ENCODE peak calls at places on chromosomes 7 and 10, in four cellular contexts. One of them, this sample, is unnamed.

GRCh38 chr7:121337398-121337797 is 8.6 kb downstream of the WNT16 start:
- DNase-seq in AG04450: no peak
- DNase-seq in fibroblast of the aortic adventitia: peak
- DNase-seq in IMR-90: no peak
- DNase-seq in this sample: no peak

GRCh38 chr10:97520978-97521761 is 22.4 kb downstream of the UBTD1 start:
- DNase-seq in AG04450: no peak
- DNase-seq in fibroblast of the aortic adventitia: no peak
- DNase-seq in IMR-90: no peak
- DNase-seq in this sample: no peak

GRCh38 chr10:93599335-93599734 is 1.7 kb downstream of the RBP4 start:
- DNase-seq in AG04450: no peak
- DNase-seq in fibroblast of the aortic adventitia: no peak
- DNase-seq in IMR-90: no peak
- DNase-seq in this sample: no peak

GRCh38 chr10:30755474-30755873 is 125.9 kb upstream of the LYZL2 start:
- DNase-seq in AG04450: peak
- DNase-seq in fibroblast of the aortic adventitia: peak
- DNase-seq in IMR-90: peak
- DNase-seq in this sample: no peak

GRCh38 chr7:134406431-134406830 is 52.5 kb downstream of the AKR1B1 start:
- DNase-seq in AG04450: no peak
- DNase-seq in fibroblast of the aortic adventitia: no peak
- DNase-seq in IMR-90: no peak
- DNase-seq in this sample: no peak

GRCh38 chr10:70664702-70665195 is 7.6 kb upstream of the ADAMTS14 start:
- DNase-seq in AG04450: peak
- DNase-seq in fibroblast of the aortic adventitia: peak
- DNase-seq in IMR-90: peak
- DNase-seq in this sample: peak

GRCh38 chr7:128235469-128235868 is 5.6 kb upstream of the LEP start:
- DNase-seq in AG04450: no peak
- DNase-seq in fibroblast of the aortic adventitia: no peak
- DNase-seq in IMR-90: no peak
- DNase-seq in this sample: no peak

GRCh38 chr7:137990251-137990901 is 11.5 kb downstream of the CREB3L2 start:
- DNase-seq in AG04450: peak
- DNase-seq in fibroblast of the aortic adventitia: peak
- DNase-seq in IMR-90: peak
- DNase-seq in this sample: peak

GRCh38 chr10:132482090-132482489 is 55.5 kb upstream of the INPP5A start:
- DNase-seq in AG04450: peak
- DNase-seq in fibroblast of the aortic adventitia: peak
- DNase-seq in IMR-90: peak
- DNase-seq in this sample: peak

GRCh38 chr10:110834622-110835219 is 37.0 kb upstream of the PDCD4 start:
- DNase-seq in AG04450: no peak
- DNase-seq in fibroblast of the aortic adventitia: peak
- DNase-seq in IMR-90: no peak
- DNase-seq in this sample: no peak

GRCh38 chr7:22654836-22655235 is 72.2 kb upstream of the IL6 start:
- DNase-seq in AG04450: no peak
- DNase-seq in fibroblast of the aortic adventitia: no peak
- DNase-seq in IMR-90: peak
- DNase-seq in this sample: no peak

GRCh38 chr10:43890124-43890523 is 241.4 kb upstream of the ZNF32 start:
- DNase-seq in AG04450: no peak
- DNase-seq in fibroblast of the aortic adventitia: peak
- DNase-seq in IMR-90: peak
- DNase-seq in this sample: peak

GRCh38 chr7:130150587-130150986 is 54.6 kb downstream of the TMEM209 start:
- DNase-seq in AG04450: no peak
- DNase-seq in fibroblast of the aortic adventitia: no peak
- DNase-seq in IMR-90: no peak
- DNase-seq in this sample: no peak

GRCh38 chr10:106571216-106571954 is 593.1 kb downstream of the SORCS1 start:
- DNase-seq in AG04450: no peak
- DNase-seq in fibroblast of the aortic adventitia: peak
- DNase-seq in IMR-90: peak
- DNase-seq in this sample: peak

GRCh38 chr7:157337316-157338149 is 729 bp downstream of the DNAJB6 start:
- DNase-seq in AG04450: no peak
- DNase-seq in fibroblast of the aortic adventitia: peak
- DNase-seq in IMR-90: peak
- DNase-seq in this sample: peak

GRCh38 chr10:1168763-1169162 is 112.6 kb downstream of the WDR37 start:
- DNase-seq in AG04450: no peak
- DNase-seq in fibroblast of the aortic adventitia: no peak
- DNase-seq in IMR-90: no peak
- DNase-seq in this sample: no peak

GRCh38 chr7:138756591-138757222 is 41.1 kb upstream of the TMEM213 start:
- DNase-seq in AG04450: no peak
- DNase-seq in fibroblast of the aortic adventitia: peak
- DNase-seq in IMR-90: no peak
- DNase-seq in this sample: no peak

GRCh38 chr7:81111781-81112540 is 193.1 kb upstream of the SEMA3C start:
- DNase-seq in AG04450: peak
- DNase-seq in fibroblast of the aortic adventitia: no peak
- DNase-seq in IMR-90: peak
- DNase-seq in this sample: no peak

GRCh38 chr7:2587713-2588112 is 28.9 kb downstream of the IQCE start:
- DNase-seq in AG04450: no peak
- DNase-seq in fibroblast of the aortic adventitia: no peak
- DNase-seq in IMR-90: no peak
- DNase-seq in this sample: no peak

GRCh38 chr7:2263176-2263575 is 21.1 kb downstream of the NUDT1 start:
- DNase-seq in AG04450: no peak
- DNase-seq in fibroblast of the aortic adventitia: no peak
- DNase-seq in IMR-90: no peak
- DNase-seq in this sample: no peak

GRCh38 chr7:16826061-16826460 is 21.3 kb upstream of the AGR2 start:
- DNase-seq in AG04450: no peak
- DNase-seq in fibroblast of the aortic adventitia: no peak
- DNase-seq in IMR-90: no peak
- DNase-seq in this sample: no peak

GRCh38 chr10:28945959-28946358 is 268.6 kb downstream of the BAMBI start:
- DNase-seq in AG04450: no peak
- DNase-seq in fibroblast of the aortic adventitia: no peak
- DNase-seq in IMR-90: no peak
- DNase-seq in this sample: no peak

GRCh38 chr10:86535057-86535882 is 13.7 kb upstream of the WAPL start:
- DNase-seq in AG04450: no peak
- DNase-seq in fibroblast of the aortic adventitia: no peak
- DNase-seq in IMR-90: no peak
- DNase-seq in this sample: no peak

GRCh38 chr10:51228714-51229100 is 154.4 kb downstream of the PRKG1 start:
- DNase-seq in AG04450: no peak
- DNase-seq in fibroblast of the aortic adventitia: no peak
- DNase-seq in IMR-90: no peak
- DNase-seq in this sample: no peak
- TF ChIP-seq CTCF in AG04450: no peak
- TF ChIP-seq CTCF in fibroblast of the aortic adventitia: no peak
- TF ChIP-seq CTCF in IMR-90: no peak
- TF ChIP-seq CTCF in this sample: no peak

GRCh38 chr7:35975851-35976454 is 175.1 kb downstream of the SEPTIN7 start:
- DNase-seq in AG04450: peak
- DNase-seq in fibroblast of the aortic adventitia: peak
- DNase-seq in IMR-90: peak
- DNase-seq in this sample: peak
- TF ChIP-seq CTCF in AG04450: peak
- TF ChIP-seq CTCF in fibroblast of the aortic adventitia: peak
- TF ChIP-seq CTCF in IMR-90: peak
- TF ChIP-seq CTCF in this sample: peak

DNA sequence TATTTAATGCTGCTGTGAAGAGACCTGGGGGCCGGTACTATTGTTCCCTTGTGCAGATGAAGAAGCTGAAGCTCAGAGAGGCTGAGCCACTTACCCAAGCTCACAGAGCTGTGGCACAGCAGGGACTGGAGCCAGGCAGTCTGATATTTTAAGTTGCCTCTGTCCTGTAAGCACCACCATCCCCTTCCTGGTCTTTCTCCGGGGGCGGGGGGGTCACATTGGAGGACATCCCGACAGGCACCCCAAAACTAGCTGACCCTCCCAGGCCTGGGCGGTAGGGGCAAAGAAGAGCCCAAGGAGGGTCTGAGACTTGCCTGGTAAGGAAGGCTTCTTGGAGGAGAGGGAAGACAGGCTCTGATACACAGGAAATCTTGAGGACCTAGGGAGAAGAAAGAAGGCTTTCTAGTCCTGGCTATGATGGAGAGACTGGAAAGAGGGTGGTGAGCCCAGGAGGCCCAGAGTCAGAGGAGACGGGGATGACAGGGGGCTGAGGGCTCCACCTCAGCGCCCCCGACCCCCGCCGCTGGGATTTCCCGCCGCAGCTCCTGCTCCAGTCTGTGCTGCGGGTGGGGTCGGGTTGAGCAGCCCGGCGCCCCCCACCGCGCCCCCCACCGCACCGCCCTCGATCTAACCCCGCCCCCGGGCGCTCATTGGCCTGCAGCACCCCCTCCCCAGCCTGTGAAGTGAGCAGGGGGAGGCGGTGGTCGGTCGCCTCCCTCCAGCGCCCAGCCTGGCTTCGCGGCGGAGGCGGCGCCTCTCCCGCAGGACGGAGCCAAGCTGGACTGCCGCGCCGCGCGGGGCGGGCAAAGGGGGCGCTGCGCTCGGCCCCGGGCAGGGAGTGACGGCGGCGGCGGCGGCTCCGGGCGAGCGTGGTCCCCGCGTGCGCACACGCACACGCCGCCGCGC is at the start of gene ADCYAP1R1:
- DNase-seq in AG04450: no peak
- DNase-seq in fibroblast of the aortic adventitia: no peak
- DNase-seq in IMR-90: no peak
- DNase-seq in this sample: no peak
- TF ChIP-seq CTCF in AG04450: no peak
- TF ChIP-seq CTCF in fibroblast of the aortic adventitia: no peak
- TF ChIP-seq CTCF in IMR-90: no peak
- TF ChIP-seq CTCF in this sample: no peak

GRCh38 chr10:118503192-118503591 is 92.3 kb downstream of the PRLHR start:
- DNase-seq in AG04450: no peak
- DNase-seq in fibroblast of the aortic adventitia: no peak
- DNase-seq in IMR-90: no peak
- DNase-seq in this sample: no peak
- TF ChIP-seq CTCF in AG04450: no peak
- TF ChIP-seq CTCF in fibroblast of the aortic adventitia: no peak
- TF ChIP-seq CTCF in IMR-90: no peak
- TF ChIP-seq CTCF in this sample: no peak